ENCODE peak calls at places on chromosomes 13 and 19, in four cellular contexts. E is body of pancreas, B is Peyer's patch, C is ovary. Y is an unnamed sample.

GRCh38 chr13:81773263-81773662 is 1432.3 kb upstream of the SPRY2 start:
- DNase-seq in B (no peak), E (no peak), C (no peak), Y (no peak)

GRCh38 chr13:78827471-78827870 is 168.5 kb upstream of the OBI1 start:
- DNase-seq in C (no peak), E (no peak), B (no peak), Y (no peak)

GRCh38 chr13:51002736-51003135 is 93.1 kb downstream of the RNASEH2B start:
- DNase-seq in C (no peak), B (no peak), E (no peak), Y (no peak)

GRCh38 chr19:4197625-4198466 is 15.4 kb downstream of the ANKRD24 start:
- DNase-seq in B (no peak), C (no peak), E (no peak), Y (no peak)

GRCh38 chr19:30149300-30149699 is 207.3 kb downstream of the URI1 start:
- DNase-seq in E (no peak), C (no peak), B (no peak), Y (no peak)

GRCh38 chr13:109312399-109312798 is 474.0 kb downstream of the IRS2 start:
- DNase-seq in B (no peak), C (no peak), E (no peak), Y (no peak)

GRCh38 chr19:5356428-5356827 is 15.8 kb upstream of the PTPRS start:
- DNase-seq in E (no peak), C (no peak), B (no peak), Y (no peak)

GRCh38 chr19:34236035-34236793 is 18.1 kb upstream of the GARRE1 start:
- DNase-seq in E (no peak), B (no peak), C (no peak), Y (no peak)

GRCh38 chr19:35557539-35558399 is 5.7 kb downstream of the ATP4A start:
- DNase-seq in B (no peak), E (peak), C (peak), Y (peak)

GRCh38 chr19:48558018-48558684 is 6.2 kb downstream of the SULT2B1 start:
- DNase-seq in B (peak), E (peak), C (no peak), Y (peak)

GRCh38 chr13:32650705-32651311 is 64.6 kb downstream of the PDS5B start:
- DNase-seq in E (peak), B (no peak), C (no peak), Y (peak)

GRCh38 chr19:44891016-44891882 is at the start of gene TOMM40:
- DNase-seq in C (no peak), B (peak), E (no peak), Y (peak)

GRCh38 chr13:95098916-95099315 is 202.3 kb downstream of the ABCC4 start:
- DNase-seq in C (no peak), B (no peak), E (no peak), Y (no peak)

GRCh38 chr13:99288069-99288468 is 19.1 kb downstream of the GPR183 start:
- DNase-seq in C (no peak), E (no peak), B (no peak), Y (no peak)

GRCh38 chr13:43783820-43784219 is 3.0 kb downstream of the ENOX1 start:
- DNase-seq in B (no peak), E (peak), C (no peak), Y (no peak)

GRCh38 chr13:51729853-51730553 is 74.0 kb downstream of the DHRS12 start:
- DNase-seq in C (peak), B (no peak), E (peak), Y (peak)

GRCh38 chr13:52345048-52345447 is 60.9 kb downstream of the THSD1 start:
- DNase-seq in E (no peak), B (no peak), C (no peak), Y (no peak)

GRCh38 chr13:58619396-58620113 is 988.0 kb downstream of the PCDH17 start:
- DNase-seq in C (no peak), E (no peak), B (no peak), Y (no peak)

GRCh38 chr19:5824791-5825577 is 14.5 kb downstream of the FUT6 start:
- DNase-seq in E (no peak), C (no peak), B (no peak), Y (no peak)

GRCh38 chr19:1173845-1174809 is at the start of gene SBNO2:
- DNase-seq in B (peak), E (peak), C (peak), Y (peak)

GRCh38 chr13:98182589-98182988 is 5.5 kb upstream of the RNF113B start:
- DNase-seq in C (no peak), E (no peak), B (no peak), Y (no peak)

GRCh38 chr13:42594577-42595571 is 20.9 kb downstream of the TNFSF11 start:
- DNase-seq in B (no peak), E (peak), C (peak), Y (peak)

GRCh38 chr13:50080158-50080855 is 65.1 kb downstream of the KCNRG start:
- DNase-seq in E (peak), C (no peak), B (peak), Y (peak)

GRCh38 chr19:53536223-53536543 is 1.8 kb upstream of the ZNF331 start:
- DNase-seq in E (no peak), C (no peak), B (no peak), Y (no peak)

GRCh38 chr19:53538378-53539109 is 599 bp downstream of the ZNF331 start:
- DNase-seq in E (peak), C (no peak), B (no peak), Y (no peak)

GRCh38 chr19:53540091-53540490 is 2.1 kb downstream of the ZNF331 start:
- DNase-seq in B (no peak), E (no peak), C (no peak), Y (no peak)

GRCh38 chr19:53537523-53538377 is at the start of gene ZNF331:
- DNase-seq in B (peak), E (peak), C (peak), Y (peak)

DNA sequence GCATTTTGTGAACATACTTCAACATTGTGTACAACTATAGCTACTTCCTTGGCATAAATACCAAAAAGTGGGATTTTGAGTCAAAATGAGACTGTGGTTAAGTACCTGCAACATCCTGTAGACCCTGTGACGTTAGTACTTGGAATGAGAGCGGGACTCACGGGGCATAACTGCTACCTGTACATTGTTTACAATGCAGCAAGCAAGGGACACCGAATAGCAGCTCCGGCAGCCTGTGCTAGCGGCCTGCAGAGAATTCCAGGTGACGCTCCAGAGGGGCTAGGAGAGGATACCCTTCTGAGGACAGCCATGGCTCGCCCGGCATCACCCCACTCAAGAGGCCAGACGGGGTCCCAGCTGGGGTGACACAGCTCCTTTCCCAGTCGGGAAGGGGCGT is 821 bp upstream of the ZNF331 start:
- DNase-seq in C (no peak), E (no peak), B (no peak), Y (no peak)
- H3K27ac ChIP-seq in C (peak), E (peak), B (peak), Y (peak)

GRCh38 chr19:7919681-7920519 is at the start of gene SNAPC2:
- DNase-seq in C (peak), E (peak), B (peak), Y (peak)

GRCh38 chr19:7921302-7921954 is 1.3 kb downstream of the SNAPC2 start:
- DNase-seq in C (no peak), B (no peak), E (no peak), Y (no peak)

GRCh38 chr19:7918615-7919421 is 1.3 kb upstream of the SNAPC2 start:
- DNase-seq in E (no peak), B (peak), C (peak), Y (no peak)

GRCh38 chr19:7921955-7922840 is 2.1 kb downstream of the SNAPC2 start:
- DNase-seq in B (no peak), E (no peak), C (peak), Y (no peak)

GRCh38 chr19:7920520-7921301 is 573 bp downstream of the SNAPC2 start:
- DNase-seq in E (peak), C (peak), B (peak), Y (peak)
- TF ChIP-seq POLR2A in E (peak), C (no peak), B (no peak), Y (peak)

GRCh38 chr19:11381535-11382369 is 2.4 kb downstream of the EPOR start:
- DNase-seq in E (peak), C (peak), B (no peak), Y (peak)
- H3K27ac ChIP-seq in E (peak), C (no peak), B (peak), Y (peak)

GRCh38 chr19:19191920-19192882 is at the start of the genes BORCS8 and RFXANK:
- DNase-seq in C (peak), E (peak), B (peak), Y (peak)
- TF ChIP-seq POLR2A in C (peak), E (peak), B (peak), Y (peak)

DNA sequence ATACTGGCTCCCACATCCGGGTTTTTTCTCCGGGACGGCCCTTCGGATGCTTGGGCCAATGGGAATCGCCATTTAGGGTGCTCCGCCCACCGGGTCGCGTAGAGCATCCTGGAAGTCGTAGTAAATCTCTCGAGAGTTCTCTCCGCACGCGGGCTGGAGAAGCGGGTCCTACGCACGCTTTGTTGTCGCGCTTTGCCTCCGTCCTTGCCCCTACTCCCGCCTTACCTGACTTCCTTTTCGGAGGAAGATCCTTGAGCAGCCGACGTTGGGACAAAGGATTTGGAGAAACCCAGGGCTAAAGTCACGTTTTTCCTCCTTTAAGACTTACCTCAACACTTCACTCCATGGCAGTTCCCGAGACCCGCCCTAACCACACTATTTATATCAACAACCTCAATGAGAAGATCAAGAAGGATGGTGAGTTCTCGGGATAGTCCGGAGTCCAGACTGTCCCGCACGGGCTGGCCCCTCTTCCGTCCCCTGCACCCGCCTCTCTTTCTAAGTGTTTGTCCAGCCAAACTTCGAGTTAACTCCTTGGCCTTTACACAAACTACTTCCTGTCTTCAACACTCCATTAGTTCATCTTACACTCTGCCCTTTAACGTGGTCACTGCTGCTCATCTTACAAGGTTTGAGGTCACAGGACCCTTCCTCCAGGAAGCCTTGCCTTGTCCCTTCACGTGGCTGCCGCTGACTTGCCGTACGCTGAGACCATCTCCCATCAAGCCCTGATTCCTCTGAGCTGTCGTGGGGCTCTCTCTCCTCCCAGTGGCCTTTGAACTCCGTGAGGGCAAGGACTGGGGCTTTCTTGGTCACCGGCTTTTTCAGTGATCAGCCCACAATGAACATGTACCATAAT is at the start of gene SNRPA:
- DNase-seq in B (peak), E (peak), C (peak), Y (peak)
- H3K27ac ChIP-seq in B (peak), E (peak), C (peak), Y (peak)

DNA sequence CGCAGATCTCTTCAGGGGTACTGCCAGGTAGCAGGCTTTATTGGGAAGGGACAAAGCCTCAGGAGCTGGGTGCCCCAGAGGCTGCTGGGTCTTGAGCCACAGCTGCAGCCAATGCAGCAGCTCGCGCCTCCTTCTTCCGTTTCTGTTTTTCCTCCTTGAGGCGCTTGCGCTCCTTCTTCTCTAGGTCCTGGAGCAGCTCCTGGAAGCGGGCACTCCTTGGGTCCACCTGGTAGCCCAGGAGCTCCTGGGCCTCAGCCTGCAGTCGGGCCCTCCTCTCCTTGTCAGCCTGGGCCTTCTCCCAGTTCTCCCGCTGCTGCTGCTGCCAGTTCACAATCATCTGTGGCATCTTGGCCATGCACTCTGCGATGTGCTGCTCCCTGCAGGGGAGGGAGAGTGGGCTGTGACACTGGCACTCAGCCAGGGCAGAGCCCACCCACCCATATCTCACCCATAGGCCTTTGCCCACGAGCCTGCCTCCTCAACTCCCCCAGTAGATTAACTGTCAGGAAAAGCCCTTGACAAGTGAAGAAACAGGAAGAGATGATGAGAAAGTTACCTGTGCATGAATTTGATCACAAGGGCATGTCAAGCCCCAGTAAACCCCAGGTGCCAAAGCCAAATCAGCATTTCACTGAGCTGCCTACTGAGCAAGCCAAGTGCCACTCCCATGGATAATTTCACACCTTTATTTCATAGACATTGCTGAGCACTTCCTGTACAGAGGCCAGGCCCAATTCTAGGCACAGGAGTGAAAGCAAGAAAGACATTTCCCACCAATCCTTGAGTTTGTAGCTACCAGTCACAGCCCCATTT is 2.7 kb downstream of the GADD45GIP1 start:
- DNase-seq in C (no peak), B (no peak), E (no peak), Y (no peak)
- TF ChIP-seq POLR2A in C (no peak), B (no peak), E (no peak), Y (no peak)

GRCh38 chr19:18317998-18318800 is 4.7 kb downstream of the LSM4 start:
- DNase-seq in C (no peak), E (no peak), B (peak), Y (no peak)
- H3K27ac ChIP-seq in C (no peak), E (peak), B (peak), Y (peak)

GRCh38 chr13:38686635-38687245 is at the start of gene FREM2:
- DNase-seq in B (peak), E (peak), C (peak), Y (no peak)
- TF ChIP-seq POLR2A in B (no peak), E (peak), C (no peak), Y (no peak)